ENCODE peak calls at places on chromosomes 6 and 20, in eight cellular contexts. E, V, F, P, A, Y, J and B are unnamed samples. For H3K36me3, the result is how much of the 10 kb centered on the place peaks cover.

GRCh38 chr20:39988991-39989390 is 700.0 kb downstream of the MAFB start:
- DNase-seq in E (no peak), V (no peak), F (no peak), P (no peak), A (no peak), Y (no peak), J (no peak), B (no peak)

GRCh38 chr6:168428052-168428829 is 12.7 kb upstream of the SMOC2 start:
- DNase-seq in E (no peak), V (no peak), F (no peak), P (no peak), A (peak), Y (peak), J (no peak), B (no peak)

GRCh38 chr6:136614994-136615393 is 64.8 kb upstream of the MAP7 start:
- DNase-seq in E (no peak), V (no peak), F (no peak), P (no peak), A (no peak), Y (no peak), J (no peak), B (no peak)

GRCh38 chr6:68975064-68975463 is 340.0 kb downstream of the ADGRB3 start:
- DNase-seq in E (no peak), V (no peak), F (no peak), P (no peak), A (no peak), Y (peak), J (peak), B (peak)

GRCh38 chr6:137995371-137995770 is 111.8 kb downstream of the PERP start:
- DNase-seq in E (no peak), V (no peak), F (no peak), P (no peak), A (no peak), Y (no peak), J (no peak), B (no peak)

GRCh38 chr6:156862711-156863110 is 85.5 kb downstream of the ARID1B start:
- DNase-seq in E (no peak), V (no peak), F (no peak), P (no peak), A (no peak), Y (no peak), J (no peak), B (no peak)

GRCh38 chr6:132491303-132491702 is 21.6 kb downstream of the STX7 start:
- DNase-seq in E (peak), V (no peak), F (peak), P (no peak), A (no peak), Y (no peak), J (peak), B (no peak)

GRCh38 chr20:953742-954141 is 37.6 kb upstream of the ANGPT4 start:
- DNase-seq in E (no peak), V (no peak), F (peak), P (no peak), A (no peak), Y (peak), J (no peak), B (peak)

GRCh38 chr20:58372836-58373235 is 16.2 kb upstream of the VAPB start:
- DNase-seq in E (no peak), V (no peak), F (no peak), P (no peak), A (no peak), Y (peak), J (no peak), B (peak)

GRCh38 chr20:25076201-25076600 is 5.7 kb downstream of the VSX1 start:
- DNase-seq in E (no peak), V (no peak), F (no peak), P (no peak), A (no peak), Y (no peak), J (no peak), B (no peak)

GRCh38 chr6:44029489-44030185 is 97.6 kb downstream of the MRPL14 start:
- DNase-seq in E (no peak), V (no peak), F (peak), P (peak), A (no peak), Y (no peak), J (no peak), B (no peak)

GRCh38 chr6:74249658-74250057 is 553.7 kb downstream of the CD109 start:
- DNase-seq in E (no peak), V (no peak), F (no peak), P (no peak), A (no peak), Y (no peak), J (peak), B (no peak)

GRCh38 chr20:12715371-12715770 is 293.4 kb upstream of the SPTLC3 start:
- DNase-seq in E (no peak), V (no peak), F (no peak), P (no peak), A (no peak), Y (no peak), J (no peak), B (no peak)

GRCh38 chr6:14375940-14376339 is 258.4 kb downstream of the CD83 start:
- DNase-seq in E (no peak), V (no peak), F (no peak), P (no peak), A (no peak), Y (no peak), J (no peak), B (no peak)

GRCh38 chr6:30107756-30108155 is 5.1 kb downstream of the TRIM31 start:
- DNase-seq in E (no peak), V (no peak), F (no peak), P (no peak), A (no peak), Y (no peak), J (no peak), B (no peak)

GRCh38 chr6:46243754-46244153 is 73.0 kb upstream of the ENPP5 start:
- DNase-seq in E (no peak), V (no peak), F (no peak), P (no peak), A (no peak), Y (no peak), J (no peak), B (no peak)

GRCh38 chr20:46713957-46714834 is 4.7 kb downstream of the SLC2A10 start:
- DNase-seq in E (no peak), V (no peak), F (no peak), P (peak), A (peak), Y (no peak), J (no peak), B (no peak)

GRCh38 chr20:41599699-41600104 is 18.5 kb downstream of the CHD6 start:
- DNase-seq in E (peak), V (no peak), F (no peak), P (no peak), A (no peak), Y (no peak), J (no peak), B (no peak)

GRCh38 chr6:160120087-160120486 is 1.5 kb upstream of the SLC22A1 start:
- DNase-seq in E (no peak), V (no peak), F (no peak), P (no peak), A (no peak), Y (no peak), J (no peak), B (no peak)
- H3K36me3 ChIP-seq in E (under half), V (under half), F (under half), P (under half), A (under half), Y (under half), J (under half), B (under half)

GRCh38 chr20:2595076-2595475 is 57.4 kb upstream of the NOP56 start:
- DNase-seq in E (no peak), V (no peak), F (no peak), P (no peak), A (no peak), Y (no peak), J (no peak), B (no peak)

GRCh38 chr20:2602046-2602735 is 50.2 kb upstream of the NOP56 start:
- DNase-seq in E (no peak), V (no peak), F (peak), P (no peak), A (no peak), Y (no peak), J (no peak), B (no peak)

GRCh38 chr20:2602746-2603145 is 49.7 kb upstream of the NOP56 start:
- DNase-seq in E (no peak), V (no peak), F (no peak), P (no peak), A (peak), Y (no peak), J (no peak), B (no peak)

GRCh38 chr20:2596673-2597279 is 55.7 kb upstream of the NOP56 start:
- DNase-seq in E (no peak), V (no peak), F (no peak), P (no peak), A (no peak), Y (no peak), J (no peak), B (no peak)

GRCh38 chr20:2599265-2600060 is 53.0 kb upstream of the NOP56 start:
- DNase-seq in E (no peak), V (no peak), F (peak), P (no peak), A (peak), Y (peak), J (no peak), B (peak)
- H3K4me3 ChIP-seq in E (no peak), V (no peak), F (no peak), P (no peak), A (no peak), Y (no peak), J (no peak), B (no peak)

DNA sequence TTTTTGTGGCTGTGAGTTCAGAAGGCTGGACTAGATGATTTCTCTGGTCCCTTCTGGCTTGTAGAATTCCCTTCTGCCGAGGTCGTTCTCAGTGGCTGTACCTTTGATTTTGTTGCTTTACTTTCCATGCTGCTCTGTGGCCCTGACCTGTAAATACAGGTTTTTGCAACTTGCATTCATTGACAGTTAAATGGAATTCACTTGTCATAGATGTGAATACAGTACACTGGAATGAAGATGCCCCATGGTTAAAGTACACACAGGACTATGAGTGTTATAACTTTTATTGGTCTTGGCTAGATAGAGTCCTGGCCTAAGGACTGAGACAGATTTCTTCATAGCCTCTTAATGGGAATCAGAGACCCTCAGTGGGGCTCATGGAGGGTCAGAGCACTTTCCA is 12.9 kb upstream of the EFCAB8 start:
- DNase-seq in E (no peak), V (no peak), F (no peak), P (no peak), A (no peak), Y (no peak), J (no peak), B (no peak)
- H3K36me3 ChIP-seq in E (half or more), V (under half), F (half or more), P (half or more), A (under half), Y (under half), J (half or more), B (under half)

GRCh38 chr6:47479156-47479541 is 1.6 kb downstream of the CD2AP start:
- DNase-seq in E (peak), V (no peak), F (peak), P (no peak), A (no peak), Y (no peak), J (no peak), B (no peak)

GRCh38 chr6:47478233-47479155 is 905 bp downstream of the CD2AP start:
- DNase-seq in E (peak), V (no peak), F (peak), P (no peak), A (no peak), Y (peak), J (peak), B (peak)

GRCh38 chr6:47477497-47478232 is at the start of gene CD2AP:
- DNase-seq in E (peak), V (peak), F (peak), P (peak), A (peak), Y (peak), J (peak), B (peak)

GRCh38 chr6:47481806-47482205 is 4.2 kb downstream of the CD2AP start:
- DNase-seq in E (peak), V (no peak), F (no peak), P (no peak), A (no peak), Y (no peak), J (no peak), B (no peak)

DNA sequence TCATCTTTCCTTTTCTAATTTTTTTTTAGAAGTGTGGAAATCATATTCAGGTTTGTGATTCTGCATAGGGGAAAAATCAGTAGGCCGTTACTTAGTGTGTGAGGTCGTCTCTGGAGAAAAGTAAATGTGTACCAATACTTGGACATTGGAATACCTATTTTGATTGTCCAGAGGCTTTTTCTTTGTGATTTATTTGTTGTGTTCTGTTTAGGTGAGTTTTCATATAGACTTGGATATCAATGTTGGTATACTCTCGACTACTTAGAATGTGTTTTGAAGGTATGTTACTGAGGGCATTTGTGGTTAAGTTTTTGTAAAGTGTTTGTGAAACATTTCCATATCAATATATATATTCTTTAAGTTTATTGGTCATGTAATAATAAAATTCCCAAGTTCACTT is 2.3 kb downstream of the CD2AP start:
- DNase-seq in E (no peak), V (no peak), F (no peak), P (no peak), A (no peak), Y (no peak), J (no peak), B (no peak)
- H3K4me3 ChIP-seq in E (peak), V (no peak), F (peak), P (no peak), A (peak), Y (peak), J (peak), B (peak)

DNA sequence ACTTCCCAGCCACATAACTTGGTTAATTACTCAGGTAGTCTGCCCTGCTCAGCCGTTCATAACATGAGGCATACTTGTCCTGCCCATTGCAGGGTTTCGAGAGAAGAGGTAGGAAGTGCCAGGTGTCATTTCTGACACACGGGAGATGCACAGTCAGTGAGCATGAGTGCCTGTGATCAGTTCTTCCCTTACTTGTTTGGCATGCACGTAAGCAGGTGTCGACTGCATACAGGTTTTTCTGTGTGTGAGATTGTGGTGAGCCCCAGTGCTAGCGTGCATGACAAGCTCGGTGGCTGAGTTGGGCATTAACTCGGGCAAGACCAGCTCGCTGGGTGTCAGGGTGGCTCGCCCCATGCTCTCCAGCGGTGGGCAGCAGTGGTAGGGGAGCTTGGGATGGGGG is 51.2 kb upstream of the SLC22A1 start:
- DNase-seq in E (peak), V (no peak), F (no peak), P (no peak), A (no peak), Y (no peak), J (no peak), B (no peak)
- H3K36me3 ChIP-seq in E (half or more), V (half or more), F (half or more), P (half or more), A (under half), Y (under half), J (under half), B (under half)